ENCODE peak calls at places on chromosomes 1 and 21, in seven cellular contexts. W is gastrocnemius medialis, N is Panc1, L is body of pancreas, R is hepatocyte, A is left lung, C is breast epithelium. Q is an unnamed sample.

GRCh38 chr1:67479146-67479891 is 49.1 kb upstream of the SERBP1 start:
- DNase-seq in L (peak; percentile 67), W (no peak), A (no peak), N (no peak), R (peak; percentile 69), C (no peak), Q (no peak)

GRCh38 chr21:45004481-45005263 is 64.8 kb downstream of the SLX9 start:
- DNase-seq in N (no peak), A (peak; percentile 73), L (no peak), R (peak; percentile 47), W (no peak), C (peak; percentile 75), Q (no peak)

GRCh38 chr1:180724055-180724454 is 92.2 kb downstream of the XPR1 start:
- DNase-seq in R (no peak), L (peak; percentile 25), C (no peak), N (no peak), W (no peak), A (no peak), Q (no peak)

GRCh38 chr1:79531790-79532189 is 525.3 kb upstream of the ADGRL4 start:
- DNase-seq in W (no peak), N (no peak), L (no peak), C (no peak), R (no peak), A (no peak), Q (no peak)

GRCh38 chr1:59596956-59597355 is 217.8 kb upstream of the HOOK1 start:
- DNase-seq in W (no peak), N (no peak), C (no peak), A (no peak), R (no peak), L (no peak), Q (no peak)

GRCh38 chr21:35469446-35469845 is 420.3 kb upstream of the RUNX1 start:
- DNase-seq in C (no peak), L (no peak), W (no peak), R (no peak), A (no peak), N (no peak), Q (no peak)

GRCh38 chr1:12505639-12506311 is 112.2 kb downstream of the DHRS3 start:
- DNase-seq in R (no peak), A (no peak), C (no peak), N (no peak), L (no peak), W (no peak), Q (no peak)

GRCh38 chr1:53592521-53592982 is 133.4 kb downstream of the DMRTB1 start:
- DNase-seq in W (no peak), C (peak; percentile 50), N (no peak), A (no peak), R (peak; percentile 82), L (peak; percentile 15), Q (peak; percentile 57)

GRCh38 chr1:219041141-219041540 is 132.5 kb upstream of the LYPLAL1 start:
- DNase-seq in R (no peak), N (no peak), C (no peak), W (no peak), L (no peak), A (no peak), Q (peak; percentile 66)

GRCh38 chr1:42922687-42923366 is 35.8 kb downstream of the SLC2A1 start:
- DNase-seq in R (peak; percentile 73), N (no peak), C (no peak), L (peak; percentile 68), W (no peak), A (no peak), Q (no peak)

GRCh38 chr1:6956488-6957159 is 171.4 kb downstream of the CAMTA1 start:
- DNase-seq in W (peak; percentile 29), N (no peak), C (no peak), L (no peak), R (no peak), A (no peak), Q (no peak)

GRCh38 chr1:12184008-12184681 is 17.4 kb downstream of the TNFRSF1B start:
- DNase-seq in W (peak; percentile 73), A (peak; percentile 93), C (peak; percentile 60), R (peak; percentile 65), N (no peak), L (peak; percentile 83), Q (peak; percentile 66)

GRCh38 chr1:209875510-209875909 is 47.7 kb downstream of the UTP25 start:
- DNase-seq in W (no peak), C (no peak), N (no peak), A (no peak), L (no peak), R (peak; percentile 46), Q (no peak)

GRCh38 chr1:217660353-217661062 is 29.4 kb downstream of the SPATA17 start:
- DNase-seq in C (no peak), N (peak; percentile 17), A (no peak), W (no peak), L (no peak), R (peak; percentile 26), Q (peak; percentile 70)

GRCh38 chr1:236975461-236975860 is 28.8 kb downstream of the MT1HL1 start:
- DNase-seq in R (no peak), C (no peak), W (no peak), A (no peak), L (no peak), N (no peak), Q (no peak)

GRCh38 chr1:236982380-236982779 is 21.9 kb downstream of the MT1HL1 start:
- DNase-seq in A (no peak), R (no peak), N (no peak), W (no peak), C (no peak), L (no peak), Q (no peak)

GRCh38 chr1:236980673-236981072 is 23.6 kb downstream of the MT1HL1 start:
- DNase-seq in L (no peak), R (no peak), W (no peak), A (no peak), C (no peak), N (no peak), Q (no peak)

GRCh38 chr1:236979149-236979890 is 24.9 kb downstream of the MT1HL1 start:
- DNase-seq in C (no peak), W (no peak), N (no peak), R (no peak), L (no peak), A (no peak), Q (no peak)

DNA sequence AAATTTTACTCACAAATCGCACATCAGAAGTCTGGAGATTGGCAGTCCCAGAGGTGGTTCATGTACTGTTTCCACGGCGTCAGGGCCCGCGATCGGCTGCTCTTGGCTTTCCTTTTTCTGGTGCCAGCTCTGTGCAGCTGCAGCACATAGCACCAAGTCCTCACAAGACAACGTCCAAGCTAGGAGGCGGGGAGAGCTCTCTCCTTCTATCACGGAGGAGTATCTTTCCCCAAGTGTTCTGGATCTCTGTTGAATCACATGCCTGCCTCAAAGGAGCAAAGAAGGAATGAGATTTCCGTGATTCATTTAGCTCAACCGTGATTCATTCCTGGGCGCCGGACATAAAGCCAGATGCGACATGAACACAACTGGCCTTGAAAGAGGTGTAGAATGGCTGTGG is 25.5 kb downstream of the MT1HL1 start:
- DNase-seq in A (no peak), W (no peak), R (no peak), N (no peak), C (no peak), L (no peak), Q (no peak)
- TF ChIP-seq CTCF in A (no peak), W (no peak), R (no peak), N (no peak), C (no peak), L (no peak), Q (no peak)

GRCh38 chr21:14956826-14957225 is 108.0 kb downstream of the NRIP1 start:
- DNase-seq in A (no peak), W (no peak), C (no peak), L (no peak), R (no peak), N (no peak), Q (peak; percentile 16)
- H3K27ac ChIP-seq in A (no peak overlapping the region), W (no peak overlapping the region), C (no peak overlapping the region), L (no peak overlapping the region), R (no peak overlapping the region), N (no peak overlapping the region), Q (peak overlapping the region; percentile 39)

DNA sequence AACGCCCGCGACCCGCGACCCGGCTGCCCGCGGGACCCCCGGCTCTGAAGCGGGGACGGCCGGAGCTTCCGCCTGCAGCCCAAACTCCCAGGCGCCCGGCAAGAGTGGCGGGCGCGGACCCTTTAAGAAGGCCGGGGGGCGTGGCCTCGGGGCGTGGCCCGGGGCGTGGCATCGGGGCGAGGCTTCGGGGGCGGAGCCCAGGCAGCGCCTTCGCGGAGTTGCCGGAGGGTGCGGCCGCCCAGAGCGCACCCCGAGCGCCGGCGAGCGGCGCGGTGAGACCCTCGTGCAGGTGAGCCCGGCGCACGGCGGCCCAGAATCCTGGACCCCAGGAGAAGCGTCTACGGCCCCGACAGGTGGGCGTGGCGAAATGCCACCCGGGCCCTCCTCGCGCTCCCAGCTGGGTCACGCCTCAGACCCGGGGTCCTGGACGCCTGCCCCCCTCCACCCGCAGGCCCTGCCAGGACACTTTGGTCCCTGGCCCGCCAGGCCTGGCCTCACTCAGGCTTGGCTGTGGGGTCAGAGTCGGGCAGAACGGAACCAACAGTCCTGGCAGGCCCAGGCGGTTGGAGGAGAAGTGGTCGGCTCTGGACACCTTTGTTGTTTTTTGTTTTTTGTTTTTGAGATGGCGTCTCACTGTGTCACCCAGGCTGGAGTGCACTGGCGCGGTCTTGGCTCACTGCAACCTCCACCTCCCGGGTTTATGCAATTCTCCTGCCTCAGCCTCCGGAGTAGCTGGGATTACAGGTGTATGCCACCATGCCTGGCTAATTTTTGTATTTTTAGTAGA is 14.4 kb downstream of the RNF223 start:
- DNase-seq in N (no peak), R (peak; percentile 94), C (peak; percentile 79), W (peak; percentile 65), A (peak; percentile 96), L (peak; percentile 92), Q (no peak)
- H3K27me3 ChIP-seq in N (no peaks in the 10 kb centered on the region), R (peaks cover 30% of the 10 kb centered on the region), C (no peaks in the 10 kb centered on the region), W (peaks cover 56% of the 10 kb centered on the region), A (peaks cover 81% of the 10 kb centered on the region), L (peaks cover 14% of the 10 kb centered on the region), Q (peaks cover 3% of the 10 kb centered on the region)

GRCh38 chr1:77539510-77540142 is 142.8 kb downstream of the ZZZ3 start:
- DNase-seq in C (no peak), A (no peak), W (no peak), L (peak; percentile 41), R (no peak), N (peak; percentile 81), Q (peak; percentile 49)
- TF ChIP-seq CTCF in C (no peak), A (no peak), W (no peak), L (no peak), R (no peak), N (no peak), Q (no peak)

GRCh38 chr1:3454811-3455618 is 550 bp downstream of the ARHGEF16 start:
- DNase-seq in N (no peak), R (peak; percentile 84), A (peak; percentile 83), L (peak; percentile 56), W (no peak), C (no peak), Q (no peak)
- H3K27ac ChIP-seq in N (peak overlapping the region; percentile 64), R (peak overlapping the region; percentile 98), A (peak overlapping the region; percentile 37), L (peak overlapping the region; percentile 74), W (peak overlapping the region; percentile 39), C (peak overlapping the region; percentile 61), Q (no peak overlapping the region)

GRCh38 chr1:86155061-86155806 is 1.3 kb downstream of the COL24A1 start:
- DNase-seq in R (peak; percentile 34), N (no peak), A (peak; percentile 86), L (peak; percentile 3), C (no peak), W (no peak), Q (no peak)
- H3K27me3 ChIP-seq in R (peaks cover 35% of the 10 kb centered on the region), N (peaks cover 35% of the 10 kb centered on the region), A (peaks cover 39% of the 10 kb centered on the region), L (peaks cover 14% of the 10 kb centered on the region), C (peaks cover 3% of the 10 kb centered on the region), W (peaks cover 5% of the 10 kb centered on the region), Q (no peaks in the 10 kb centered on the region)

Q was measured in AG04450.